ENCODE peak calls at places on chromosomes 11 and 22, in four cellular contexts. V, R, Z and F are unnamed samples.

GRCh38 chr11:83147895-83148294 is 9.0 kb upstream of the PCF11 start:
- DNase-seq in V (no peak), R (no peak), Z (no peak), F (no peak)

GRCh38 chr11:34809191-34810106 is 106.7 kb downstream of the APIP start:
- DNase-seq in V (peak; percentile 7), R (no peak), Z (peak; percentile 90), F (no peak)

GRCh38 chr11:16193897-16194381 is 162.4 kb downstream of the SOX6 start:
- DNase-seq in V (no peak), R (no peak), Z (no peak), F (no peak)

GRCh38 chr22:49564666-49565515 is 262.8 kb downstream of the BRD1 start:
- DNase-seq in V (no peak), R (no peak), Z (no peak), F (no peak)

GRCh38 chr11:76639621-76640020 is 30.9 kb downstream of the LRRC32 start:
- DNase-seq in V (no peak), R (no peak), Z (no peak), F (no peak)

GRCh38 chr11:113806403-113806802 is 26.8 kb downstream of the CLDN25 start:
- DNase-seq in V (peak; percentile 4), R (no peak), Z (peak; percentile 47), F (no peak)

GRCh38 chr11:107669156-107669740 is 42.6 kb downstream of the SLN start:
- DNase-seq in V (no peak), R (no peak), Z (no peak), F (no peak)

GRCh38 chr11:121536116-121536515 is 83.3 kb upstream of the SORL1-AS1 start:
- DNase-seq in V (no peak), R (no peak), Z (no peak), F (no peak)

GRCh38 chr11:82927264-82927880 is 25.8 kb downstream of the DDIAS start:
- DNase-seq in V (peak; percentile 63), R (no peak), Z (peak; percentile 59), F (peak; percentile 18)

GRCh38 chr11:606245-606644 is 9.5 kb downstream of the IRF7 start:
- DNase-seq in V (no peak), R (peak; percentile 79), Z (no peak), F (no peak)

GRCh38 chr22:49298834-49299750 is 528.6 kb downstream of the BRD1 start:
- DNase-seq in V (no peak), R (no peak), Z (no peak), F (no peak)

GRCh38 chr11:69283446-69283845 is 10.5 kb upstream of the MYEOV start:
- DNase-seq in V (no peak), R (no peak), Z (no peak), F (no peak)

GRCh38 chr11:112513936-112514716 is 253.5 kb upstream of the PLET1 start:
- DNase-seq in V (no peak), R (no peak), Z (no peak), F (no peak)

GRCh38 chr11:76837696-76838421 is 22.9 kb upstream of the ACER3 start:
- DNase-seq in V (no peak), R (no peak), Z (no peak), F (no peak)